ENCODE peak calls at places on chromosome 10, in nine cellular contexts. K, J, I, H, T, Z, R, M and N are unnamed samples.
A peak's percentile ranks its signal among the peaks of the same experiment; 100 is the strongest.

GRCh38 chr10:49187950-49188761 is at the start of gene TMEM273:
- DNase-seq in K (no peak), J (no peak), I (no peak), H (no peak), T (peak; percentile 49), Z (peak; percentile 72), R (no peak), M (no peak), N (peak; percentile 59)

GRCh38 chr10:110881905-110882304 is 10.2 kb downstream of the PDCD4 start:
- DNase-seq in K (no peak), J (no peak), I (no peak), H (no peak), T (no peak), Z (no peak), R (no peak), M (no peak), N (no peak)

GRCh38 chr10:114413398-114413797 is 9.1 kb upstream of the AFAP1L2 start:
- DNase-seq in K (no peak), J (no peak), I (no peak), H (peak; percentile 75), T (peak; percentile 66), Z (no peak), R (no peak), M (no peak), N (no peak)

GRCh38 chr10:72328045-72328828 is 26.5 kb downstream of the DNAJB12 start:
- DNase-seq in K (peak; percentile 60), J (no peak), I (no peak), H (peak; percentile 89), T (peak; percentile 85), Z (no peak), R (peak; percentile 33), M (no peak), N (peak; percentile 77)

GRCh38 chr10:100907773-100908172 is 5.0 kb upstream of the SLF2 start:
- DNase-seq in K (no peak), J (no peak), I (no peak), H (no peak), T (no peak), Z (no peak), R (no peak), M (no peak), N (no peak)

GRCh38 chr10:28810062-28810870 is 132.9 kb downstream of the BAMBI start:
- DNase-seq in K (no peak), J (no peak), I (no peak), H (no peak), T (no peak), Z (no peak), R (no peak), M (no peak), N (peak; percentile 16)

GRCh38 chr10:132570771-132571564 is 33.4 kb downstream of the INPP5A start:
- DNase-seq in K (no peak), J (no peak), I (no peak), H (no peak), T (peak; percentile 66), Z (peak; percentile 65), R (no peak), M (no peak), N (peak; percentile 58)

GRCh38 chr10:127649642-127650041 is 87.3 kb upstream of the FOXI2 start:
- DNase-seq in K (no peak), J (no peak), I (no peak), H (peak; percentile 9), T (no peak), Z (no peak), R (no peak), M (no peak), N (peak; percentile 22)

GRCh38 chr10:86141896-86142295 is 224.7 kb downstream of the GRID1 start:
- DNase-seq in K (no peak), J (no peak), I (no peak), H (no peak), T (no peak), Z (no peak), R (no peak), M (no peak), N (no peak)

GRCh38 chr10:59895629-59896116 is 10.7 kb downstream of the CCDC6 start:
- DNase-seq in K (no peak), J (no peak), I (no peak), H (no peak), T (peak; percentile 54), Z (no peak), R (no peak), M (no peak), N (peak; percentile 73)

GRCh38 chr10:125155101-125155500 is 5.3 kb downstream of the CTBP2 start:
- DNase-seq in K (no peak), J (no peak), I (no peak), H (no peak), T (no peak), Z (no peak), R (no peak), M (no peak), N (no peak)

GRCh38 chr10:70348228-70348850 is 34.1 kb downstream of the LRRC20 start:
- DNase-seq in K (peak; percentile 60), J (no peak), I (no peak), H (peak; percentile 60), T (peak; percentile 39), Z (peak; percentile 56), R (no peak), M (no peak), N (peak; percentile 34)

GRCh38 chr10:74841265-74841973 is 15.0 kb downstream of the KAT6B start:
- DNase-seq in K (no peak), J (no peak), I (no peak), H (no peak), T (peak; percentile 76), Z (no peak), R (no peak), M (no peak), N (no peak)

GRCh38 chr10:108956149-108956548 is 967.2 kb downstream of the XPNPEP1 start:
- DNase-seq in K (no peak), J (no peak), I (no peak), H (no peak), T (no peak), Z (no peak), R (no peak), M (no peak), N (no peak)

GRCh38 chr10:24981161-24981710 is 28.8 kb upstream of the PRTFDC1 start:
- DNase-seq in K (no peak), J (no peak), I (no peak), H (no peak), T (no peak), Z (no peak), R (no peak), M (no peak), N (no peak)

GRCh38 chr10:24417053-24417452 is 208.1 kb downstream of the KIAA1217 start:
- DNase-seq in K (no peak), J (no peak), I (no peak), H (no peak), T (no peak), Z (no peak), R (no peak), M (no peak), N (no peak)